ENCODE peak calls at places on chromosomes 4 and X, in ten cellular contexts. Z, V, A, N, P, R, W, Q, C and E are unnamed samples.

GRCh38 chr4:7664106-7664505 is 229.4 kb upstream of the PSAPL1 start:
- DNase-seq in Z (no peak), V (no peak), A (no peak), N (no peak), P (no peak), R (no peak), W (no peak), Q (no peak), C (no peak), E (no peak)

GRCh38 chrX:12894074-12894691 is 12.2 kb upstream of the TLR8 start:
- DNase-seq in Z (peak; percentile 20), V (no peak), A (no peak), N (no peak), P (peak; percentile 18), R (peak; percentile 1), W (peak; percentile 19), Q (peak; percentile 57), C (peak; percentile 67), E (no peak)

GRCh38 chrX:109270580-109271484 is 211.1 kb downstream of the GUCY2F start:
- DNase-seq in Z (no peak), V (no peak), A (peak; percentile 94), N (no peak), P (peak; percentile 12), R (no peak), W (no peak), Q (peak; percentile 46), C (peak; percentile 54), E (peak; percentile 97)

GRCh38 chr4:125732682-125733081 is 417.9 kb downstream of the FAT4 start:
- DNase-seq in Z (no peak), V (no peak), A (no peak), N (no peak), P (no peak), R (no peak), W (no peak), Q (no peak), C (no peak), E (no peak)

GRCh38 chrX:140766024-140766611 is 56.6 kb downstream of the LINC00632 start:
- DNase-seq in Z (peak; percentile 69), V (no peak), A (peak; percentile 13), N (peak; percentile 26), P (peak; percentile 80), R (peak; percentile 27), W (no peak), Q (peak; percentile 37), C (peak; percentile 45), E (peak; percentile 13)

GRCh38 chr4:29326816-29327215 is 1393.4 kb upstream of the PCDH7 start:
- DNase-seq in Z (no peak), V (no peak), A (peak; percentile 65), N (no peak), P (no peak), R (no peak), W (no peak), Q (no peak), C (no peak), E (peak; percentile 1)

GRCh38 chr4:37967749-37968148 is 7.6 kb downstream of the PTTG2 start:
- DNase-seq in Z (no peak), V (no peak), A (no peak), N (no peak), P (no peak), R (no peak), W (no peak), Q (no peak), C (no peak), E (no peak)

GRCh38 chr4:1806596-1807257 is 13.6 kb downstream of the FGFR3 start:
- DNase-seq in Z (no peak), V (no peak), A (no peak), N (no peak), P (no peak), R (no peak), W (no peak), Q (no peak), C (no peak), E (no peak)

GRCh38 chr4:139655116-139655515 is 10.5 kb upstream of the MGST2 start:
- DNase-seq in Z (no peak), V (no peak), A (peak; percentile 71), N (no peak), P (peak; percentile 62), R (no peak), W (no peak), Q (no peak), C (peak; percentile 37), E (peak; percentile 51)

GRCh38 chrX:30992381-30992904 is 79.4 kb downstream of the FTHL17 start:
- DNase-seq in Z (no peak), V (no peak), A (no peak), N (no peak), P (no peak), R (no peak), W (no peak), Q (peak; percentile 39), C (no peak), E (peak; percentile 35)

GRCh38 chr4:15656038-15656470 is 897 bp upstream of the FBXL5 start:
- DNase-seq in Z (peak; percentile 2), V (no peak), A (no peak), N (no peak), P (peak; percentile 48), R (no peak), W (no peak), Q (no peak), C (no peak), E (no peak)

GRCh38 chr4:105613326-105613725 is 60.9 kb downstream of the ARHGEF38 start:
- DNase-seq in Z (no peak), V (no peak), A (peak; percentile 65), N (no peak), P (no peak), R (no peak), W (no peak), Q (peak; percentile 40), C (no peak), E (no peak)

GRCh38 chr4:182555997-182556418 is 312.8 kb downstream of the TENM3 start:
- DNase-seq in Z (no peak), V (no peak), A (peak; percentile 50), N (no peak), P (peak; percentile 73), R (peak; percentile 85), W (no peak), Q (no peak), C (no peak), E (peak; percentile 65)

GRCh38 chrX:138858438-138858837 is 146.9 kb upstream of the FGF13 start:
- DNase-seq in Z (no peak), V (no peak), A (peak; percentile 85), N (no peak), P (peak; percentile 88), R (peak; percentile 3), W (no peak), Q (no peak), C (no peak), E (peak; percentile 83)

GRCh38 chr4:88452941-88453340 is 4.0 kb upstream of the HERC5 start:
- DNase-seq in Z (no peak), V (no peak), A (no peak), N (no peak), P (no peak), R (no peak), W (no peak), Q (no peak), C (no peak), E (no peak)

GRCh38 chr4:42452823-42453222 is 55.5 kb downstream of the SHISA3 start:
- DNase-seq in Z (peak; percentile 11), V (no peak), A (no peak), N (no peak), P (no peak), R (no peak), W (no peak), Q (no peak), C (no peak), E (no peak)
- TF ChIP-seq CTCF in Z (no peak), V (no peak), A (no peak), N (no peak), P (no peak), R (no peak), W (no peak), Q (no peak), C (no peak), E (no peak)

DNA sequence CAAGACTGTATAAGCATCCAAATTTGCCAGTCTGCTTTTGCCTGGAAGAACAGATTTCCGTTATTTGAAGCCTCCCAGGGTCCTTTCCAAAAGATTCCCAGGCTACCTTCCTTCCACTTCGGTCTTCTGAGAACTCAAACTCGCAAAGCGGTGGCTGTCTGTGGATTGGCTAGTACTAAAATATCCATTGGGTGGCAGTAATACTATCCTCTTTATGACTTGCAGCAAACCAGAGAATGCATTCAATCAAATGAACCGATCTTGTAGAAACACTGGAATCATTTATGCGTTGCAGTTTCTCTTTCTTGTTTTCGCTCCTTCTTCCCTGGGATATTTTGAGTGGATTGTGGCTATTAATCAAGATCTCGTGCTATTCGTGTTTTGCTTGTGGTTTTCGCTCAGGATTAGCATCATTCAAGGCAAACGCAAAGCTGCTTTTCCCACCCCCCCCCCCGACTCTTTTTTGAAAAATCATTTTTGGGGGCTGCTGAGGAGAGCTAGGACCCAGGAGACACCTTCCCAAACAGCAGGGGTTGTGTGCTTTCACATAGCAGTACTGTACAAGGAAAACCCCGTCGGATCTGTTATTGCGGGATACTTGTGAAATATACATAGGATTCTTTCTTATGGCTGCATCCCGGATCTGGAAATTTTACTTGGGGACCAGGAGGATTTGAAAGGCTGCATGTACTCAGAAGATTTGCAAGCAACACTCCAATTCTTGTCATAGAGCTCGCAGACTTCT is at the start of gene IL1RAPL1:
- DNase-seq in Z (peak; percentile 35), V (no peak), A (peak; percentile 13), N (no peak), P (peak; percentile 31), R (peak; percentile 41), W (no peak), Q (no peak), C (no peak), E (peak; percentile 8)
- TF ChIP-seq CTCF in Z (peak; percentile 58), V (no peak), A (peak; percentile 3), N (no peak), P (peak; percentile 11), R (peak; percentile 30), W (no peak), Q (no peak), C (no peak), E (peak; percentile 29)

DNA sequence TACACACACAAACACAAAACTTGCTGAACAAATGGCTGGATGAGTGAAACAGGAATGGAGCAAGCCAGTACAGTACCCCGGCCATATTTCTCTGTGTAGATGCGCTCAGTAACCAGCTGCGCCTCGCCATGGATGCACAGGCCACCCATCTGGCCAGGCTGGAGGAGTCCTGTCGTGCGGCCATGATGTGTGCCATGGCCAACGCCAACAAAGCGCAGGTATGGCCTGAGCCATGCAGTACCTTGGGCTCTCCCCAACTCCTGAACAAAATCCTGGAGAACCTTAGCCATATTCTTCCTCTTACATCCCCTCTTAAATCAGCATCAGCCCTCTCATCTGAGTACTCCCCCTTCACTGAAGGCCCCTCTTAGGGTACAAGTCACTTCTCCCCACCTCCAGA is 4.4 kb downstream of the HSD17B10 start:
- DNase-seq in Z (no peak), V (no peak), A (no peak), N (no peak), P (no peak), R (no peak), W (no peak), Q (no peak), C (no peak), E (no peak)
- TF ChIP-seq CTCF in Z (no peak), V (no peak), A (no peak), N (no peak), P (no peak), R (no peak), W (no peak), Q (no peak), C (no peak), E (no peak)

DNA sequence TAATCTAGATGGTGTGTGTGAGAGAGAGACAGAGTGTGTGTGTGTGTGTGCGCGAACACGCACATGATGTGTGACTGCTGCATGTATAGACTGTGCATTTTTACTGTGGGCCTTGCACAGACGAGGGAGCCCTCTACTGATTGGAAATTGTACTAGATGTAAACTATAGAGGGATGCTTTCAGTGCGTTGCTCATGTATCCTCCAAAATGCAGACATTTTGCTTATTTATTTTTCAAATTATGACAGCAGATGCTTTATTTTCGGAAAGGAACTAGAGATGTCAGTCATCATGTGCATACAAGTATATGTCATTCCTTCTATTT is 168.4 kb upstream of the GK2 start:
- DNase-seq in Z (peak; percentile 9), V (no peak), A (peak; percentile 43), N (no peak), P (peak; percentile 49), R (no peak), W (no peak), Q (no peak), C (peak; percentile 20), E (peak; percentile 9)
- TF ChIP-seq CTCF in Z (peak; percentile 67), V (no peak), A (peak; percentile 59), N (no peak), P (peak; percentile 55), R (peak; percentile 56), W (no peak), Q (peak; percentile 22), C (peak; percentile 37), E (peak; percentile 20)